ENCODE peak calls at places on chromosomes 4 and X, in four cellular contexts. J, H, I and Y are unnamed samples.
A peak's percentile ranks its signal among the peaks of the same experiment; 100 is the strongest.

GRCh38 chr4:176002007-176002623 is 63.5 kb upstream of the WDR17 start:
- DNase-seq in H (no peak), I (no peak), J (no peak), Y (peak; percentile 44)

GRCh38 chr4:23022032-23022431 is 329.3 kb downstream of the GBA3 start:
- DNase-seq in I (no peak), J (no peak), H (no peak), Y (no peak)

GRCh38 chr4:147678796-147679549 is 5.0 kb downstream of the PRMT9 start:
- DNase-seq in J (no peak), I (no peak), H (no peak), Y (no peak)

GRCh38 chr4:110854021-110854678 is 231.3 kb upstream of the PITX2 start:
- DNase-seq in J (no peak), H (no peak), I (no peak), Y (no peak)

GRCh38 chrX:105822138-105823091 is at the start of gene NRK:
- DNase-seq in J (no peak), H (no peak), I (no peak), Y (no peak)

GRCh38 chr4:87097075-87097474 is 123.3 kb downstream of the KLHL8 start:
- DNase-seq in I (no peak), H (no peak), J (no peak), Y (no peak)

GRCh38 chrX:151359931-151360871 is 36.8 kb upstream of the VMA21 start:
- DNase-seq in J (no peak), H (no peak), I (peak; percentile 10), Y (no peak)

GRCh38 chr4:24212642-24213041 is 322.8 kb upstream of the PPARGC1A start:
- DNase-seq in H (no peak), I (no peak), J (no peak), Y (no peak)

GRCh38 chrX:115939636-115940160 is 230.8 kb upstream of the AGTR2 start:
- DNase-seq in H (no peak), J (no peak), I (no peak), Y (no peak)

GRCh38 chr4:7742807-7743158 is 196.9 kb downstream of the AFAP1 start:
- DNase-seq in H (no peak), J (no peak), I (no peak), Y (no peak)

GRCh38 chr4:90745176-90745575 is 618.0 kb downstream of the CCSER1 start:
- DNase-seq in H (no peak), J (no peak), I (no peak), Y (no peak)

GRCh38 chr4:136307765-136308164 is 1224.5 kb downstream of the PCDH18 start:
- DNase-seq in J (no peak), H (no peak), I (no peak), Y (no peak)

GRCh38 chr4:2936773-2937145 is 26.4 kb downstream of the NOP14 start:
- DNase-seq in H (no peak), I (no peak), J (peak; percentile 53), Y (no peak)

GRCh38 chrX:93319604-93320003 is 353.8 kb downstream of the NAP1L3 start:
- DNase-seq in I (no peak), J (no peak), H (no peak), Y (no peak)

GRCh38 chrX:116240446-116240845 is 69.9 kb downstream of the AGTR2 start:
- DNase-seq in H (no peak), I (no peak), J (no peak), Y (no peak)

GRCh38 chrX:137427061-137427778 is 138.7 kb upstream of the ZIC3 start:
- DNase-seq in J (no peak), I (no peak), H (no peak), Y (no peak)

GRCh38 chr4:20305976-20306375 is 54.3 kb downstream of the SLIT2 start:
- DNase-seq in H (no peak), I (no peak), J (no peak), Y (no peak)

GRCh38 chr4:166499820-166500219 is 626.8 kb downstream of the TLL1 start:
- DNase-seq in H (no peak), J (peak; percentile 5), I (no peak), Y (no peak)

GRCh38 chr4:177308125-177308524 is 1.5 kb upstream of the NEIL3 start:
- DNase-seq in H (peak; percentile 94), I (no peak), J (no peak), Y (no peak)

GRCh38 chr4:177309525-177310371 is at the start of gene NEIL3:
- DNase-seq in J (peak; percentile 54), H (peak; percentile 95), I (peak; percentile 96), Y (peak; percentile 71)

GRCh38 chr4:177313263-177313662 is 3.6 kb downstream of the NEIL3 start:
- DNase-seq in J (no peak), I (no peak), H (peak; percentile 54), Y (no peak)

DNA sequence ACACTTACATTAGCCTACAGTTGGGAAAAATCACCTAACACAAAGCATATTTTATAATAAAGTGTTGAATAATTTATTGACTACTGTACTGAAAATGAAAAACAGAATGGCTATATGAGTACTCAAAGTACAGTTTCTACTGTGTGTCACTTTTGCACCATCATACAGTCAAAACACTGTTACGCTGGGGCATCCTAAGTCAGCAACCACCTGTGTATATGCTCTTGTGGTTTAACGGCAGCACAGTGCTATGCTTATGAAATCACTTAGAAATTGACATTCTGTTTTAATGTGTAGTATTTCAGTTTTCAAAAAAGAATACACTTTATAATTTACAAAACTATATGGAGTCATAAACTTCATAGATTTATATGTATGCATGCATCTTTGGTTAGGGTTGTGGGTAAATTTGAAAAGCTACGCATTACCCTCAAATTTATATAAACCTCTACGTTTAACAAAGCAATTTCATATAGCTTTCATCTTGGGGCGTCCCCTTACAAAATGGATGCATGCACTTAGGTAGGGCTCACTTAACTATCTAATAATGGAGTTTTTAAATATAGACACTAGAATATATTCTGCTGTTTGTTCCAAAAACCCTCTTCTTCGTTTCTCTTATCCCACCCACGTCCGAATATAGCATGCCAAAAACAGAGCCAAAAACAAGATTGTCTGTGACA is 691 bp upstream of the NEIL3 start:
- DNase-seq in H (peak; percentile 81), I (no peak), J (no peak), Y (no peak)
- TF ChIP-seq SPI1 in H (no peak), I (no peak), J (no peak), Y (no peak)

GRCh38 chr4:72418458-72418857 is 150.6 kb downstream of the ADAMTS3 start:
- DNase-seq in J (no peak), H (no peak), I (no peak), Y (no peak)
- TF ChIP-seq SPI1 in J (no peak), H (no peak), I (no peak), Y (no peak)

DNA sequence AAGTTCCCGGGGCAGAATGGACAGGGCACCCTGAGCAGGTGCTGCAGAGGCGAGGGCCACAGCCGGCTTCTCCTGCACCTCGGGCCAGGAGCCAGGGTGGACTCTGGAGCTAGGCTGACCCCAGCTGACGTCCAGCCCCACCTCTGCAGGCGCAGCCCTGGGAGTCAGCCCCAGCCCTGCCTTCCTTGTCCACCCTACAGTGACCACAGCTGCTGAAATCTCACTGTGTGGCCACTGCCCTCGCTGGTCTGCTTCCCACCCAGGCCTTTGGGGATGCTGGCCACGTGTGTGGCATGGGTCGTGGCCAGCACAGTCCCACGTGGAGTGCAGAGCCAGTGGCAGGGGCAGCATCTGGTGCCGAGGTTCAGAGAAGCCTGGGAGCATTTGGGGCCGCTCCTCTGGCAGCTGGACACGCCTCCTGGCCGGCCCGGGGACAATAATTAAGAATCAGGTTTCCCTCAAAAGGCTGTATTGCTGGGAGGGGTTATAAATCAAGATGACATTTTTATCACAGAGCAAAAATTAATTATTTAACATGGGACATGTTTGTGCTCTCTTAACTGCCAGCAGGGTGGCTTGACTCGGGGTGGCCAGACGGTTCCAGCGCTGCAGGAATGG is 92.2 kb downstream of the HMX1 start:
- DNase-seq in H (no peak), J (no peak), I (no peak), Y (no peak)
- TF ChIP-seq SPI1 in H (no peak), J (no peak), I (no peak), Y (no peak)

GRCh38 chr4:5773271-5773555 is 62.2 kb downstream of the EVC start:
- DNase-seq in H (no peak), I (no peak), J (no peak), Y (no peak)

GRCh38 chr4:5772528-5773270 is 61.7 kb downstream of the EVC start:
- DNase-seq in H (no peak), I (no peak), J (no peak), Y (no peak)

GRCh38 chr4:5776510-5776909 is 65.5 kb downstream of the EVC start:
- DNase-seq in H (no peak), I (no peak), J (no peak), Y (no peak)

GRCh38 chr4:5770051-5770450 is 59.0 kb downstream of the EVC start:
- DNase-seq in H (no peak), J (no peak), I (no peak), Y (no peak)

GRCh38 chr4:5774416-5775056 is 63.5 kb downstream of the EVC start:
- DNase-seq in I (no peak), H (no peak), J (no peak), Y (no peak)
- TF ChIP-seq SPI1 in I (no peak), H (no peak), J (no peak), Y (no peak)